ENCODE peak calls at places on chromosome 15, in five cellular contexts. Q is activated CD4-positive, alpha-beta T cell treated with anti-CD3 and anti-CD28 coated beads for 36 hours; I is stromal cell of bone marrow; T is iris pigment epithelial cell; W is EL. F is an unnamed sample.

GRCh38 chr15:60649845-60650548 is 171.1 kb upstream of the ICE2 start:
- DNase-seq in I (no peak), T (peak; percentile 26), W (no peak), Q (peak; percentile 68), F (no peak)

GRCh38 chr15:90814193-90814811 is 54.1 kb upstream of the FURIN start:
- DNase-seq in W (no peak), T (peak; percentile 30), I (no peak), Q (no peak), F (no peak)

GRCh38 chr15:87944051-87944450 is 312.5 kb downstream of the NTRK3 start:
- DNase-seq in I (no peak), T (no peak), Q (no peak), W (no peak), F (peak; percentile 19)

GRCh38 chr15:70480196-70480856 is 283.0 kb downstream of the UACA start:
- DNase-seq in Q (peak; percentile 88), I (no peak), W (no peak), T (no peak), F (no peak)

GRCh38 chr15:28892789-28893610 is 7.2 kb downstream of the APBA2 start:
- DNase-seq in W (peak; percentile 38), T (peak; percentile 34), I (no peak), Q (no peak), F (peak; percentile 76)

GRCh38 chr15:38263996-38264395 is 11.4 kb downstream of the SPRED1 start:
- DNase-seq in I (no peak), W (peak; percentile 85), T (peak; percentile 92), Q (no peak), F (peak; percentile 77)

GRCh38 chr15:61639491-61639890 is 410.4 kb upstream of the RORA start:
- DNase-seq in I (no peak), Q (no peak), W (no peak), T (no peak), F (no peak)

GRCh38 chr15:43524254-43524847 is 6.9 kb downstream of the MAP1A start:
- DNase-seq in Q (no peak), I (no peak), T (no peak), W (no peak), F (no peak)

GRCh38 chr15:86021281-86022264 is 58.1 kb upstream of the AGBL1 start:
- DNase-seq in Q (no peak), T (no peak), I (no peak), W (peak; percentile 47), F (peak; percentile 3)

GRCh38 chr15:73190189-73190601 is 137.9 kb downstream of the NEO1 start:
- DNase-seq in I (peak; percentile 38), W (no peak), Q (no peak), T (peak; percentile 47), F (peak; percentile 4)

GRCh38 chr15:64112077-64112772 is 16.4 kb downstream of the SNX1 start:
- DNase-seq in I (no peak), T (peak; percentile 11), W (no peak), Q (no peak), F (no peak)

GRCh38 chr15:31477851-31478250 is 151.2 kb downstream of the KLF13 start:
- DNase-seq in Q (no peak), W (no peak), T (no peak), I (no peak), F (no peak)

GRCh38 chr15:88704791-88705768 is 66.3 kb downstream of the ISG20 start:
- DNase-seq in T (no peak), W (peak; percentile 58), Q (peak; percentile 16), I (peak; percentile 76), F (peak; percentile 77)

GRCh38 chr15:40857601-40858351 is 13.9 kb downstream of the SPINT1 start:
- DNase-seq in Q (peak; percentile 89), T (peak; percentile 49), W (peak; percentile 72), I (peak; percentile 38), F (peak; percentile 72)

GRCh38 chr15:31440754-31441298 is 114.2 kb downstream of the KLF13 start:
- DNase-seq in T (peak; percentile 46), Q (peak; percentile 65), I (no peak), W (peak; percentile 45), F (peak; percentile 49)

GRCh38 chr15:73345658-73346057 is 23.1 kb downstream of the HCN4 start:
- DNase-seq in I (no peak), Q (no peak), W (no peak), T (no peak), F (no peak)

GRCh38 chr15:89052474-89052873 is 35.8 kb upstream of the ABHD2 start:
- DNase-seq in T (peak; percentile 99), W (peak; percentile 75), I (peak; percentile 94), Q (no peak), F (peak; percentile 97)

F was measured in EH.